ENCODE peak calls at places on chromosomes 4 and X, in seven cellular contexts. J, E, F, O, U, K and R are unnamed samples.

GRCh38 chr4:93731448-93731847 is 97.1 kb upstream of the ATOH1 start:
- DNase-seq in J (no peak), E (peak; percentile 5), F (no peak), O (peak; percentile 18), U (peak; percentile 9), K (no peak), R (no peak)

GRCh38 chrX:128714425-128714824 is 662.2 kb upstream of the ACTRT1 start:
- DNase-seq in J (no peak), E (no peak), F (no peak), O (no peak), U (no peak), K (no peak), R (no peak)

GRCh38 chr4:81084029-81084428 is 53.5 kb downstream of the BMP3 start:
- DNase-seq in J (no peak), E (peak; percentile 53), F (no peak), O (peak; percentile 6), U (peak; percentile 72), K (no peak), R (no peak)

GRCh38 chrX:129706395-129707072 is 32.2 kb upstream of the XPNPEP2 start:
- DNase-seq in J (no peak), E (peak; percentile 5), F (no peak), O (no peak), U (no peak), K (no peak), R (no peak)

GRCh38 chr4:183571350-183572076 is 66.7 kb downstream of the ING2 start:
- DNase-seq in J (no peak), E (peak; percentile 54), F (peak; percentile 83), O (peak; percentile 77), U (peak; percentile 52), K (no peak), R (no peak)

GRCh38 chrX:13669246-13669689 is 16.3 kb downstream of the TCEANC start:
- DNase-seq in J (peak; percentile 76), E (peak; percentile 98), F (peak; percentile 75), O (peak; percentile 98), U (peak; percentile 99), K (no peak), R (no peak)

GRCh38 chrX:142593470-142593869 is 388.4 kb upstream of the MAGEC2 start:
- DNase-seq in J (no peak), E (no peak), F (no peak), O (no peak), U (no peak), K (no peak), R (no peak)

GRCh38 chrX:74422576-74423288 is 1.4 kb downstream of the SLC16A2 start:
- DNase-seq in J (no peak), E (peak; percentile 59), F (peak; percentile 64), O (peak; percentile 73), U (peak; percentile 66), K (no peak), R (no peak)

GRCh38 chr4:152501846-152502536 is 33.9 kb downstream of the FBXW7 start:
- DNase-seq in J (no peak), E (no peak), F (no peak), O (no peak), U (peak; percentile 41), K (no peak), R (no peak)

GRCh38 chr4:175871774-175872405 is 59.8 kb upstream of the GPM6A start:
- DNase-seq in J (no peak), E (no peak), F (no peak), O (no peak), U (no peak), K (no peak), R (no peak)

GRCh38 chrX:23694606-23695005 is 27.3 kb downstream of the PRDX4 start:
- DNase-seq in J (peak; percentile 28), E (peak; percentile 62), F (peak; percentile 51), O (peak; percentile 55), U (peak; percentile 57), K (no peak), R (peak; percentile 85)

GRCh38 chr4:25085621-25086020 is 54.9 kb upstream of the LGI2 start:
- DNase-seq in J (no peak), E (no peak), F (no peak), O (no peak), U (no peak), K (no peak), R (no peak)

GRCh38 chr4:52173470-52174055 is 122.5 kb downstream of the SPATA18 start:
- DNase-seq in J (no peak), E (peak; percentile 50), F (peak; percentile 35), O (no peak), U (no peak), K (no peak), R (no peak)

GRCh38 chrX:150693782-150694574 is 782 bp downstream of the MTMR1 start:
- DNase-seq in J (peak; percentile 87), E (peak; percentile 41), F (peak; percentile 30), O (peak; percentile 79), U (peak; percentile 79), K (no peak), R (peak; percentile 92)

GRCh38 chr4:152806492-152807125 is 26.9 kb downstream of the ARFIP1 start:
- DNase-seq in J (no peak), E (peak; percentile 32), F (no peak), O (peak; percentile 28), U (no peak), K (no peak), R (no peak)

GRCh38 chrX:50988649-50989048 is 78.1 kb downstream of the BMP15 start:
- DNase-seq in J (peak; percentile 11), E (peak; percentile 21), F (no peak), O (peak; percentile 18), U (peak; percentile 33), K (no peak), R (peak; percentile 84)

DNA sequence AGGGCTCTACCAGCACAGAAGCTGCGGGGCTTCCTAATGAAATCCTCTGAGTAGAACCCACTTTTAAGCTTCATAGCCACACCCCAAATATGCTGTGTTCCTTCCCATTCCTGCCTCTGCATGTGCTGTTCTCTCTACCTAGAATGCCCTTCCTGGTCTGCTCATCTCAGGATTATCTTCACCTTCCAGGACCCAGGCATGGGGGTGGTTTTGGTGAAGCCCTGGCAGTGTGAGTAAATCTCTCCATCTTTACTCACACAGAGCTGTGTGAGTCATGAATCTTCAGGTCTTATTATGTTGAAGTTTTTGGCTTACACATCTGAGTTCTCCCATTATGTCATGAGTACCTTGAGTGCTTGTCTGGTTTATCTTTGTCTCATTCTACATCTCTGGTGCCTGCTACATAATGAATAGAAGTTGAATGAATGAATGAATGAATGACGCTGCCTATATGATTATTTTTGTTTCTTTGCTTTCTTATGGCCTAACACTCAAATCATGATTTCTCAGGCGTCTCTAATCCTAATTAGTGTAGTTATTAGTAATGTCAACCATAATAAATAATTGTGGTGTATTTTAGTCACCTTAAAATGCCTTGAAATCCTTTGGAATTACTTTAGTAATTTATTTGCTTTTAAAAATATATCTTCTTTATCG is 41.9 kb downstream of the HADH start:
- DNase-seq in J (no peak), E (no peak), F (no peak), O (peak; percentile 34), U (peak; percentile 20), K (no peak), R (no peak)
- H3K27ac ChIP-seq in J (peak overlapping the region; percentile 59), E (no peak overlapping the region), F (no peak overlapping the region), O (no peak overlapping the region), U (no peak overlapping the region), K (no peak overlapping the region), R (no peak overlapping the region)

GRCh38 chr4:18318682-18319410 is 297.3 kb upstream of the LCORL start:
- DNase-seq in J (no peak), E (peak; percentile 18), F (no peak), O (no peak), U (no peak), K (no peak), R (no peak)

GRCh38 chr4:18314731-18315130 is 293.2 kb upstream of the LCORL start:
- DNase-seq in J (no peak), E (no peak), F (no peak), O (no peak), U (no peak), K (no peak), R (no peak)

GRCh38 chr4:18322111-18322510 is 300.6 kb upstream of the LCORL start:
- DNase-seq in J (no peak), E (no peak), F (no peak), O (no peak), U (no peak), K (no peak), R (no peak)

DNA sequence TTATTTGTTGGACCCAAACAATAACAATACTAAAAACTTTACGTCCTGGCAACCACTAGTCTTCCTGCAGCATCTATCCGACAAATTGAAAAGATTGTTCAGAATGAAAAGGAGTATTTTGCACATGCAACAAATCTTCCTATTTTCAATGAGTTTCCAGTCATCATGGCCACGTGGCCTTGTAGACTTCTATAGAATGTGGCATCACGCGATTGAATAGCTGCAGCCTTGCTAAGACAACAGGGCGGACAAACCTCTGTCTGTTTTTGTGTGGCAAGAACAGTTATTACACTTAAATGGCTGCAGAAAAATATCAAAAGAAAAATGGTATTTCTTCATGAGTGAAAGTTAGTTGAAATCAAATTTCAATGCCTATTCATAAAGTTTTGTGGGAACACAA is 297.9 kb upstream of the LCORL start:
- DNase-seq in J (no peak), E (no peak), F (no peak), O (no peak), U (no peak), K (no peak), R (no peak)
- H3K4me3 ChIP-seq in J (no peak overlapping the region), E (no peak overlapping the region), F (no peak overlapping the region), O (peak overlapping the region; percentile 68), U (no peak overlapping the region), K (peak overlapping the region; percentile 27), R (no peak overlapping the region)

GRCh38 chr4:118767109-118767508 is 68.8 kb downstream of the SEC24D start:
- DNase-seq in J (no peak), E (no peak), F (no peak), O (no peak), U (no peak), K (no peak), R (no peak)
- H3K27ac ChIP-seq in J (no peak overlapping the region), E (no peak overlapping the region), F (no peak overlapping the region), O (no peak overlapping the region), U (peak overlapping the region; percentile 39), K (peak overlapping the region; percentile 81), R (no peak overlapping the region)

GRCh38 chr4:53906786-53907185 is 157.6 kb downstream of the CHIC2 start:
- DNase-seq in J (no peak), E (peak; percentile 41), F (no peak), O (no peak), U (peak; percentile 28), K (peak; percentile 1), R (peak; percentile 47)

GRCh38 chr4:53907772-53908171 is 156.6 kb downstream of the CHIC2 start:
- DNase-seq in J (no peak), E (no peak), F (no peak), O (no peak), U (no peak), K (peak; percentile 7), R (no peak)

GRCh38 chr4:53905935-53906377 is 158.4 kb downstream of the CHIC2 start:
- DNase-seq in J (peak; percentile 66), E (peak; percentile 84), F (peak; percentile 60), O (peak; percentile 88), U (peak; percentile 78), K (peak; percentile 91), R (peak; percentile 76)

GRCh38 chr4:53905281-53905934 is 159.0 kb downstream of the CHIC2 start:
- DNase-seq in J (no peak), E (peak; percentile 41), F (no peak), O (peak; percentile 80), U (peak; percentile 33), K (peak; percentile 8), R (no peak)

DNA sequence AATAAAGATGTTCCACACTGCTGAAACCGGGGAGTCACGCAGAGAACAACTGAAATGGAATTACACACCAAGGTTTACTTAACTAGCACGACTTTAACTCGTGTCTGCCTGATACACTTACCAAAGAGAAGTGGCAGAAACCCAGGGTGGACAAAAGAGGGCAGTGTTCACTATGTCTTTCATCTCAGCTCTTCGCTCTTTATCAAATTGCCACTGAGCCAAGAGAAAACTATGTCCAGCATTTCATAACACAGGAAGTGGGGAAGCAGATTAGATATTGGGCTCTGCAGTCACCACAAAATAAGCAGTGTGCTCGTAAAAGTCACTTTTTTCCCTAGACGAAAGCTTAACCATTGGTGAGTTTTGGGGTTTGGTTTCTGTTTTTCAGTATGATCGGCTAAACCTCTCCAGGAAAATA is 155.7 kb downstream of the CHIC2 start:
- DNase-seq in J (peak; percentile 29), E (peak; percentile 95), F (peak; percentile 56), O (peak; percentile 95), U (peak; percentile 97), K (no peak), R (peak; percentile 84)
- H3K4me3 ChIP-seq in J (no peak overlapping the region), E (no peak overlapping the region), F (no peak overlapping the region), O (peak overlapping the region; percentile 68), U (peak overlapping the region; percentile 22), K (peak overlapping the region; percentile 38), R (peak overlapping the region; percentile 35)